ENCODE peak calls at places on chromosomes 16 and 17, in nine cellular contexts. C, G, W, E, U, V, F, O and T are unnamed samples.
A peak's percentile ranks its signal among the peaks of the same experiment; 100 is the strongest.

GRCh38 chr17:76276069-76276431 is 10.9 kb downstream of the UBALD2 start:
- DNase-seq in C (no peak), G (peak; percentile 89), W (no peak), E (no peak), U (no peak), V (no peak), F (no peak), O (no peak), T (no peak)

GRCh38 chr17:78391843-78392242 is 13.4 kb downstream of the PGS1 start:
- DNase-seq in C (peak; percentile 66), G (no peak), W (no peak), E (peak; percentile 42), U (no peak), V (no peak), F (no peak), O (peak; percentile 63), T (no peak)

GRCh38 chr16:11677451-11677951 is 9.2 kb downstream of the SNN start:
- DNase-seq in C (no peak), G (no peak), W (peak; percentile 13), E (no peak), U (no peak), V (no peak), F (no peak), O (no peak), T (no peak)

GRCh38 chr17:51487947-51488346 is 227.6 kb downstream of the UTP18 start:
- DNase-seq in C (no peak), G (no peak), W (no peak), E (no peak), U (no peak), V (no peak), F (no peak), O (no peak), T (no peak)

GRCh38 chr16:73725147-73725546 is 571.5 kb upstream of the PSMD7 start:
- DNase-seq in C (no peak), G (no peak), W (no peak), E (no peak), U (no peak), V (no peak), F (no peak), O (no peak), T (no peak)

GRCh38 chr16:11639925-11640899 is 28.0 kb upstream of the SNN start:
- DNase-seq in C (peak; percentile 97), G (no peak), W (no peak), E (peak; percentile 100), U (peak; percentile 98), V (peak; percentile 94), F (no peak), O (peak; percentile 91), T (peak; percentile 78)

GRCh38 chr17:1033503-1033902 is 36.6 kb downstream of the TIMM22 start:
- DNase-seq in C (no peak), G (no peak), W (no peak), E (no peak), U (no peak), V (no peak), F (no peak), O (no peak), T (no peak)

GRCh38 chr16:85238233-85238647 is 126.0 kb upstream of the CIBAR2 start:
- DNase-seq in C (no peak), G (no peak), W (no peak), E (peak; percentile 91), U (no peak), V (no peak), F (no peak), O (peak; percentile 92), T (no peak)

GRCh38 chr17:31580331-31581021 is 189.0 kb downstream of the RAB11FIP4 start:
- DNase-seq in C (no peak), G (no peak), W (no peak), E (peak; percentile 80), U (no peak), V (no peak), F (no peak), O (no peak), T (no peak)

GRCh38 chr17:53313746-53314145 is 509.0 kb upstream of the KIF2B start:
- DNase-seq in C (no peak), G (no peak), W (no peak), E (peak; percentile 0), U (no peak), V (no peak), F (no peak), O (peak; percentile 35), T (no peak)

GRCh38 chr16:2019919-2020831 is 590 bp downstream of the NPW start:
- DNase-seq in C (no peak), G (no peak), W (no peak), E (no peak), U (no peak), V (no peak), F (no peak), O (no peak), T (no peak)

GRCh38 chr17:31313982-31314787 is at the start of gene EVI2B:
- DNase-seq in C (peak; percentile 65), G (no peak), W (peak; percentile 75), E (peak; percentile 78), U (peak; percentile 6), V (no peak), F (no peak), O (peak; percentile 21), T (no peak)

GRCh38 chr16:6165330-6165984 is 1067.9 kb upstream of the EEF2KMT start:
- DNase-seq in C (no peak), G (no peak), W (peak; percentile 41), E (no peak), U (no peak), V (no peak), F (no peak), O (peak; percentile 29), T (no peak)

GRCh38 chr17:49456172-49456965 is 38.7 kb upstream of the NGFR start:
- DNase-seq in C (peak; percentile 30), G (no peak), W (no peak), E (peak; percentile 91), U (peak; percentile 80), V (no peak), F (no peak), O (peak; percentile 73), T (no peak)

GRCh38 chr16:1787322-1788094 is 4.7 kb downstream of the NUBP2 start:
- DNase-seq in C (no peak), G (no peak), W (no peak), E (no peak), U (no peak), V (no peak), F (no peak), O (no peak), T (no peak)

GRCh38 chr16:82395212-82395611 is 225.2 kb upstream of the MPHOSPH6 start:
- DNase-seq in C (no peak), G (no peak), W (no peak), E (no peak), U (no peak), V (no peak), F (no peak), O (no peak), T (no peak)

GRCh38 chr17:10612957-10613744 is 44.0 kb downstream of the MYH3 start:
- DNase-seq in C (peak; percentile 54), G (no peak), W (no peak), E (peak; percentile 6), U (no peak), V (no peak), F (no peak), O (peak; percentile 33), T (no peak)

GRCh38 chr17:50270430-50271172 is 3.7 kb upstream of the TMEM92 start:
- DNase-seq in C (no peak), G (no peak), W (no peak), E (peak; percentile 68), U (no peak), V (no peak), F (no peak), O (peak; percentile 85), T (no peak)

GRCh38 chr16:22380529-22380928 is 6.1 kb upstream of the CDR2 start:
- DNase-seq in C (no peak), G (no peak), W (no peak), E (no peak), U (no peak), V (no peak), F (no peak), O (no peak), T (no peak)

GRCh38 chr16:67720236-67720635 is 1.1 kb upstream of the GFOD2 start:
- DNase-seq in C (no peak), G (no peak), W (no peak), E (peak; percentile 11), U (no peak), V (no peak), F (no peak), O (no peak), T (peak; percentile 22)

GRCh38 chr17:29533976-29534375 is 32.9 kb downstream of the ABHD15 start:
- DNase-seq in C (no peak), G (no peak), W (no peak), E (no peak), U (no peak), V (no peak), F (no peak), O (no peak), T (no peak)

GRCh38 chr17:61149106-61149505 is 250.5 kb upstream of the TBX2 start:
- DNase-seq in C (no peak), G (no peak), W (no peak), E (no peak), U (no peak), V (no peak), F (no peak), O (no peak), T (no peak)

GRCh38 chr17:35915153-35915969 is 15.2 kb downstream of the RDM1 start:
- DNase-seq in C (no peak), G (no peak), W (no peak), E (no peak), U (no peak), V (no peak), F (no peak), O (no peak), T (no peak)

GRCh38 chr17:8253801-8254200 is 4.7 kb downstream of the PFAS start:
- DNase-seq in C (no peak), G (no peak), W (no peak), E (peak; percentile 36), U (no peak), V (no peak), F (no peak), O (peak; percentile 6), T (peak; percentile 69)

GRCh38 chr17:73393962-73394361 is 82.2 kb upstream of the CDC42EP4 start:
- DNase-seq in C (no peak), G (no peak), W (no peak), E (no peak), U (no peak), V (no peak), F (no peak), O (no peak), T (peak; percentile 32)